ENCODE peak calls at places on chromosomes 1 and 21, in nine cellular contexts. R is mesendoderm; O is psoas muscle; P is adrenal gland; N is IMR-90; U is fibroblast of lung; G is tibial artery; I is H9; C is effector memory CD4-positive, alpha-beta T cell. J is an unnamed sample.

GRCh38 chr1:7614576-7615074 is 156.5 kb upstream of the VAMP3 start:
- DNase-seq in R (no peak), O (no peak), P (no peak), N (no peak), U (no peak), G (no peak), I (no peak), C (no peak), J (no peak)

GRCh38 chr1:119298687-119299086 is 69.9 kb upstream of the HAO2 start:
- DNase-seq in R (no peak), O (no peak), P (no peak), N (peak; percentile 4), U (peak; percentile 81), G (no peak), I (no peak), C (no peak), J (no peak)

GRCh38 chr1:218371927-218372672 is 27.0 kb downstream of the TGFB2 start:
- DNase-seq in R (no peak), O (no peak), P (no peak), N (peak; percentile 59), U (peak; percentile 70), G (no peak), I (no peak), C (no peak), J (no peak)

GRCh38 chr21:34029724-34030528 is 43.5 kb upstream of the MRPS6 start:
- DNase-seq in R (peak; percentile 96), O (peak; percentile 20), P (peak; percentile 69), N (peak; percentile 82), U (peak; percentile 89), G (no peak), I (peak; percentile 88), C (peak; percentile 32), J (peak; percentile 87)

GRCh38 chr1:212606734-212607205 is 1.8 kb upstream of the ATF3 start:
- DNase-seq in R (no peak), O (peak; percentile 43), P (no peak), N (no peak), U (no peak), G (peak; percentile 40), I (no peak), C (peak; percentile 47), J (peak; percentile 70)

GRCh38 chr1:161185282-161185682 is 8.0 kb upstream of the B4GALT3 start:
- DNase-seq in R (no peak), O (peak; percentile 68), P (peak; percentile 93), N (peak; percentile 67), U (peak; percentile 59), G (peak; percentile 85), I (no peak), C (peak; percentile 70), J (no peak)

GRCh38 chr21:34693192-34693810 is 24.5 kb downstream of the CLIC6 start:
- DNase-seq in R (peak; percentile 85), O (no peak), P (peak; percentile 57), N (peak; percentile 74), U (peak; percentile 67), G (peak; percentile 34), I (peak; percentile 43), C (peak; percentile 26), J (peak; percentile 69)

GRCh38 chr1:11654571-11655262 is at the start of gene FBXO44:
- DNase-seq in R (peak; percentile 81), O (peak; percentile 48), P (peak; percentile 85), N (no peak), U (no peak), G (no peak), I (peak; percentile 91), C (peak; percentile 54), J (peak; percentile 92)

GRCh38 chr1:223667484-223668182 is 2.1 kb upstream of the CAPN8 start:
- DNase-seq in R (no peak), O (no peak), P (no peak), N (no peak), U (no peak), G (no peak), I (no peak), C (no peak), J (no peak)

GRCh38 chr1:197736689-197737088 is 38.6 kb downstream of the DENND1B start:
- DNase-seq in R (no peak), O (no peak), P (no peak), N (peak; percentile 60), U (peak; percentile 65), G (no peak), I (no peak), C (no peak), J (no peak)

GRCh38 chr1:207084701-207085180 is 3.9 kb upstream of the C4BPB start:
- DNase-seq in R (peak; percentile 91), O (no peak), P (peak; percentile 72), N (peak; percentile 61), U (peak; percentile 77), G (no peak), I (peak; percentile 75), C (peak; percentile 33), J (peak; percentile 86)

DNA sequence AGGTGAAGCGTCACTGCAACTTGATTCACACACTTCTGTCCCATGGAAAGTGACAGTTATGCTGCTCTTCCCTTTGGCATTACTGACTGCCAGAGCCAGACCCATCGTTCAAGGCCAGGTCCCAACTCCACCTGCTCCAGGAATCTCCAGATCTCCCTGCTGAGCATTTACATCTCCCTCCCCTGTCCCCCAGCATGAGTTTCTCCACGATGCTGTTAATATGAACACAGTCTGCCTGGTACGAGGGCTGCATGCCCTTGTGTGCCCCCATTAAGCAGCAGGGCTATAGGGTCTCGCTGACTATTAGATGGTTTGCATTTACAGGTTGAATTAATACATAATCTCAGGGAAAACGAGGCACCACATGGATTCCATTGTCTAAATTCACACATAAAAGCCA is 4.3 kb downstream of the F3 start:
- DNase-seq in R (no peak), O (no peak), P (no peak), N (no peak), U (no peak), G (no peak), I (no peak), C (no peak), J (no peak)
- H3K27ac ChIP-seq in R (no peak overlapping the region), O (no peak overlapping the region), P (no peak overlapping the region), N (peak overlapping the region; percentile 10), U (peak overlapping the region; percentile 29), G (no peak overlapping the region), I (no peak overlapping the region), C (no peak overlapping the region), J (no peak overlapping the region)

GRCh38 chr1:164689672-164690655 is 131.0 kb downstream of the PBX1 start:
- DNase-seq in R (peak; percentile 88), O (no peak), P (no peak), N (no peak), U (no peak), G (no peak), I (no peak), C (no peak), J (no peak)
- H3K27ac ChIP-seq in R (no peak overlapping the region), O (no peak overlapping the region), P (peak overlapping the region; percentile 76), N (no peak overlapping the region), U (no peak overlapping the region), G (no peak overlapping the region), I (no peak overlapping the region), C (no peak overlapping the region), J (peak overlapping the region; percentile 83)

GRCh38 chr1:167681497-167682102 is 40.2 kb upstream of the MPZL1 start:
- DNase-seq in R (no peak), O (no peak), P (no peak), N (no peak), U (no peak), G (no peak), I (no peak), C (no peak), J (no peak)

GRCh38 chr1:167678838-167679237 is 42.9 kb upstream of the MPZL1 start:
- DNase-seq in R (no peak), O (no peak), P (no peak), N (no peak), U (no peak), G (no peak), I (no peak), C (no peak), J (no peak)

GRCh38 chr1:167683226-167683625 is 38.6 kb upstream of the MPZL1 start:
- DNase-seq in R (no peak), O (no peak), P (no peak), N (no peak), U (no peak), G (no peak), I (no peak), C (no peak), J (no peak)

GRCh38 chr1:167679714-167680113 is 42.1 kb upstream of the MPZL1 start:
- DNase-seq in R (no peak), O (no peak), P (no peak), N (no peak), U (no peak), G (no peak), I (no peak), C (no peak), J (no peak)

DNA sequence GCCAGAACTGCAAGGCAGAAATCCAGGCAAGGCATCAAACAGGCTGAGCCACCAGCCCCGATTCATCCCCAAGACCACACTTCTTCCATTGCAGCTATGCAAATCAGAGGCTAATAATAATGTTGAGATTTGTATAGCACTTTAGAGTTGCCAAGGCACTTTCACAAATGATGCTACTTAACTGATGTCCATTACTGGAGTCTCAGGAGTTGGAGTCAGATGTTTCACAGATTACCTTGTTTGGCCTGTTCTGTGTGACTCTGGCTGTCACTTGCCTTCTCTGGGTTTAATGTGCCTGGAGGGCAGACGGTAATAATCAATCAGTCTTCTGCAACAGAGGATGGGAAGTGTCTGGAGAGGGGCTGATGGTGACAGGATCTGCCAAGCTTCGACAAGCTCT is 40.8 kb upstream of the MPZL1 start:
- DNase-seq in R (no peak), O (no peak), P (no peak), N (no peak), U (no peak), G (no peak), I (no peak), C (no peak), J (no peak)
- H3K27ac ChIP-seq in R (no peak overlapping the region), O (peak overlapping the region; percentile 71), P (no peak overlapping the region), N (no peak overlapping the region), U (no peak overlapping the region), G (no peak overlapping the region), I (no peak overlapping the region), C (no peak overlapping the region), J (no peak overlapping the region)

GRCh38 chr21:41622831-41623548 is 115.0 kb upstream of the TMPRSS2 start:
- DNase-seq in R (no peak), O (no peak), P (no peak), N (peak; percentile 53), U (peak; percentile 61), G (no peak), I (no peak), C (no peak), J (no peak)
- H3K27ac ChIP-seq in R (no peak overlapping the region), O (no peak overlapping the region), P (no peak overlapping the region), N (no peak overlapping the region), U (no peak overlapping the region), G (no peak overlapping the region), I (no peak overlapping the region), C (no peak overlapping the region), J (no peak overlapping the region)